ENCODE peak calls at places on chromosome 20, in four cellular contexts. B is GM12864, Z is EL, R is NAMALWA. L is an unnamed sample.

GRCh38 chr20:1415667-1416468 is 23.0 kb upstream of the FKBP1A start:
- DNase-seq in R (no peak), Z (peak; percentile 100), B (no peak), L (no peak)

GRCh38 chr20:48937674-48938073 is 16.2 kb downstream of the ARFGEF2 start:
- DNase-seq in Z (no peak), B (no peak), R (no peak), L (no peak)

GRCh38 chr20:52484438-52484837 is 292.9 kb upstream of the ZFP64 start:
- DNase-seq in R (no peak), Z (peak; percentile 28), B (no peak), L (no peak)

GRCh38 chr20:53748176-53748575 is 154.5 kb upstream of the ZNF217 start:
- DNase-seq in B (no peak), R (no peak), Z (no peak), L (no peak)

GRCh38 chr20:43843096-43843964 is 71.3 kb upstream of the TOX2 start:
- DNase-seq in B (peak; percentile 25), R (no peak), Z (peak; percentile 94), L (no peak)

GRCh38 chr20:11316244-11316643 is 601.4 kb upstream of the BTBD3 start:
- DNase-seq in Z (no peak), R (no peak), B (no peak), L (no peak)

GRCh38 chr20:14235355-14235754 is 102.1 kb downstream of the FLRT3 start:
- DNase-seq in Z (peak; percentile 46), R (no peak), B (no peak), L (no peak)

GRCh38 chr20:62281161-62281933 is 21.4 kb upstream of the ADRM1 start:
- DNase-seq in R (no peak), Z (no peak), B (no peak), L (no peak)

GRCh38 chr20:33568378-33569289 is 78.7 kb downstream of the CBFA2T2 start:
- DNase-seq in B (no peak), R (peak; percentile 75), Z (no peak), L (peak; percentile 42)

GRCh38 chr20:19433371-19434316 is 221.2 kb downstream of the SLC24A3 start:
- DNase-seq in Z (peak; percentile 67), R (no peak), B (no peak), L (no peak)

GRCh38 chr20:58359441-58359840 is 29.6 kb upstream of the VAPB start:
- DNase-seq in R (no peak), B (no peak), Z (no peak), L (no peak)

GRCh38 chr20:23125625-23126191 is 39.6 kb upstream of the CD93 start:
- DNase-seq in R (peak; percentile 84), Z (peak; percentile 21), B (no peak), L (no peak)

GRCh38 chr20:51022803-51023616 is at the start of gene KCNG1:
- DNase-seq in B (no peak), R (no peak), Z (peak; percentile 86), L (no peak)

GRCh38 chr20:13102237-13102636 is 93.5 kb downstream of the SPTLC3 start:
- DNase-seq in R (no peak), Z (no peak), B (no peak), L (no peak)

GRCh38 chr20:36273414-36274247 is 32.5 kb upstream of the DLGAP4 start:
- DNase-seq in Z (peak; percentile 23), B (no peak), R (peak; percentile 62), L (no peak)

GRCh38 chr20:39010496-39010895 is 48.4 kb downstream of the DHX35 start:
- DNase-seq in Z (no peak), R (no peak), B (no peak), L (peak; percentile 39)

GRCh38 chr20:2820084-2820895 is 4.1 kb downstream of the TMEM239 start:
- DNase-seq in B (no peak), Z (peak; percentile 53), R (no peak), L (no peak)

GRCh38 chr20:2800590-2801458 is at the start of gene CPXM1:
- DNase-seq in R (peak; percentile 74), Z (no peak), B (no peak), L (peak; percentile 62)

GRCh38 chr20:32538526-32538918 is 46.6 kb downstream of the NOL4L start:
- DNase-seq in R (no peak), Z (no peak), B (no peak), L (no peak)

GRCh38 chr20:2178328-2179232 is 77.0 kb downstream of the STK35 start:
- DNase-seq in R (no peak), B (no peak), Z (no peak), L (no peak)

GRCh38 chr20:15342987-15343639 is 1005.7 kb upstream of the FLRT3 start:
- DNase-seq in R (no peak), Z (no peak), B (no peak), L (no peak)

GRCh38 chr20:61263084-61263695 is 11.1 kb downstream of the CDH4 start:
- DNase-seq in R (peak; percentile 46), B (no peak), Z (peak; percentile 31), L (no peak)